ENCODE peak calls at places on chromosome 7, in six cellular contexts. One of them, this sample, is unnamed.

GRCh38 chr7:65840446-65840845 is 32.4 kb upstream of the VKORC1L1 start:
- DNase-seq in ovary: no peak
- DNase-seq in uterus: no peak
- DNase-seq in heart left ventricle: no peak
- DNase-seq in right lobe of liver: no peak
- DNase-seq in sigmoid colon: no peak
- DNase-seq in this sample: no peak

GRCh38 chr7:28542410-28542809 is 130.1 kb downstream of the CREB5 start:
- DNase-seq in sigmoid colon: no peak
- DNase-seq in ovary: no peak
- DNase-seq in uterus: no peak
- DNase-seq in right lobe of liver: no peak
- DNase-seq in heart left ventricle: no peak
- DNase-seq in this sample: no peak

GRCh38 chr7:2213551-2214215 is 19.1 kb downstream of the MAD1L1 start:
- DNase-seq in ovary: no peak
- DNase-seq in right lobe of liver: no peak
- DNase-seq in sigmoid colon: no peak
- DNase-seq in uterus: no peak
- DNase-seq in heart left ventricle: peak; percentile 84
- DNase-seq in this sample: no peak

GRCh38 chr7:116717137-116717536 is 45.1 kb downstream of the MET start:
- DNase-seq in heart left ventricle: no peak
- DNase-seq in uterus: no peak
- DNase-seq in sigmoid colon: no peak
- DNase-seq in right lobe of liver: no peak
- DNase-seq in ovary: no peak
- DNase-seq in this sample: no peak

GRCh38 chr7:151754142-151754590 is 122.7 kb downstream of the PRKAG2 start:
- DNase-seq in uterus: peak; percentile 85
- DNase-seq in ovary: peak; percentile 91
- DNase-seq in heart left ventricle: peak; percentile 88
- DNase-seq in right lobe of liver: peak; percentile 80
- DNase-seq in sigmoid colon: peak; percentile 91
- DNase-seq in this sample: peak; percentile 93

GRCh38 chr7:146115665-146116451 is 743 bp upstream of the CNTNAP2 start:
- DNase-seq in uterus: peak; percentile 15
- DNase-seq in ovary: peak; percentile 81
- DNase-seq in sigmoid colon: no peak
- DNase-seq in right lobe of liver: no peak
- DNase-seq in heart left ventricle: peak; percentile 54
- DNase-seq in this sample: no peak

GRCh38 chr7:158378978-158379377 is 208.6 kb downstream of the PTPRN2 start:
- DNase-seq in heart left ventricle: no peak
- DNase-seq in sigmoid colon: peak; percentile 45
- DNase-seq in right lobe of liver: no peak
- DNase-seq in ovary: no peak
- DNase-seq in uterus: no peak
- DNase-seq in this sample: no peak

GRCh38 chr7:129376778-129377700 is 57.2 kb upstream of the STRIP2 start:
- DNase-seq in uterus: no peak
- DNase-seq in right lobe of liver: no peak
- DNase-seq in ovary: no peak
- DNase-seq in heart left ventricle: no peak
- DNase-seq in sigmoid colon: no peak
- DNase-seq in this sample: no peak

GRCh38 chr7:87354749-87355148 is 9.3 kb downstream of the CROT start:
- DNase-seq in right lobe of liver: no peak
- DNase-seq in ovary: no peak
- DNase-seq in sigmoid colon: no peak
- DNase-seq in uterus: no peak
- DNase-seq in heart left ventricle: no peak
- DNase-seq in this sample: no peak

GRCh38 chr7:6175642-6176041 is 96.8 kb downstream of the CYTH3 start:
- DNase-seq in heart left ventricle: no peak
- DNase-seq in ovary: no peak
- DNase-seq in sigmoid colon: peak; percentile 62
- DNase-seq in uterus: no peak
- DNase-seq in right lobe of liver: no peak
- DNase-seq in this sample: no peak

GRCh38 chr7:6180344-6180725 is 92.1 kb downstream of the CYTH3 start:
- DNase-seq in heart left ventricle: no peak
- DNase-seq in sigmoid colon: peak; percentile 24
- DNase-seq in uterus: no peak
- DNase-seq in right lobe of liver: no peak
- DNase-seq in ovary: no peak
- DNase-seq in this sample: no peak

GRCh38 chr7:6179620-6180343 is 92.6 kb downstream of the CYTH3 start:
- DNase-seq in right lobe of liver: no peak
- DNase-seq in ovary: no peak
- DNase-seq in sigmoid colon: peak; percentile 34
- DNase-seq in uterus: no peak
- DNase-seq in heart left ventricle: no peak
- DNase-seq in this sample: no peak

GRCh38 chr7:6181136-6181535 is 91.3 kb downstream of the CYTH3 start:
- DNase-seq in right lobe of liver: no peak
- DNase-seq in uterus: no peak
- DNase-seq in ovary: no peak
- DNase-seq in heart left ventricle: no peak
- DNase-seq in sigmoid colon: no peak
- DNase-seq in this sample: no peak

GRCh38 chr7:6178273-6179029 is 94.0 kb downstream of the CYTH3 start:
- DNase-seq in uterus: no peak
- DNase-seq in sigmoid colon: peak; percentile 65
- DNase-seq in right lobe of liver: no peak
- DNase-seq in heart left ventricle: no peak
- DNase-seq in ovary: no peak
- DNase-seq in this sample: no peak
- TF ChIP-seq POLR2A in uterus: no peak
- TF ChIP-seq POLR2A in sigmoid colon: no peak
- TF ChIP-seq POLR2A in right lobe of liver: no peak
- TF ChIP-seq POLR2A in heart left ventricle: no peak
- TF ChIP-seq POLR2A in ovary: no peak
- TF ChIP-seq POLR2A in this sample: no peak

GRCh38 chr7:121446526-121446925 is 50.4 kb upstream of the FAM3C start:
- DNase-seq in heart left ventricle: no peak
- DNase-seq in uterus: no peak
- DNase-seq in sigmoid colon: no peak
- DNase-seq in ovary: no peak
- DNase-seq in right lobe of liver: no peak
- DNase-seq in this sample: no peak

GRCh38 chr7:121447939-121448338 is 51.8 kb upstream of the FAM3C start:
- DNase-seq in right lobe of liver: no peak
- DNase-seq in uterus: no peak
- DNase-seq in ovary: no peak
- DNase-seq in heart left ventricle: no peak
- DNase-seq in sigmoid colon: no peak
- DNase-seq in this sample: no peak

GRCh38 chr7:121447191-121447920 is 51.2 kb upstream of the FAM3C start:
- DNase-seq in right lobe of liver: no peak
- DNase-seq in sigmoid colon: no peak
- DNase-seq in uterus: peak; percentile 35
- DNase-seq in ovary: no peak
- DNase-seq in heart left ventricle: peak; percentile 50
- DNase-seq in this sample: no peak

GRCh38 chr7:121440857-121441503 is 44.9 kb upstream of the FAM3C start:
- DNase-seq in uterus: no peak
- DNase-seq in ovary: no peak
- DNase-seq in heart left ventricle: no peak
- DNase-seq in sigmoid colon: no peak
- DNase-seq in right lobe of liver: no peak
- DNase-seq in this sample: no peak

DNA sequence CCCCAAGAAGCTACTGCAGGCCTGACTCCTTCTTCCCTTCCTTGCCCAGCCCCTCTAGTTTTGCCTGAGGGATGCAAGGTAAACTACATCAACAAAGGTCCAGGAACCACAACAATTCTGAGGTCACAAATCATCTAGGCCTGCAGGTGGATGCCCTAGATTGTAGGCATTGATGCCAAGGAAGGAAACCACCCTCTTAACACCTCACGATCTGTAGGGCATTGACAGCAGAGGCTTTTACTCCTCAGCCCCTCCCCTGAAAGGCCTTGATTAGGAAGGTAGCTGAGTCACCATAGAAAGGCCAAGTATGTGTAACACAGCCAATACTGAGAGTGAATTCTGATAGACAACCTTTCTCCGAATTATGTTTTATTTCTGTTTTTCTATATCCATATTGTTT is 46.7 kb upstream of the FAM3C start:
- DNase-seq in ovary: no peak
- DNase-seq in right lobe of liver: no peak
- DNase-seq in uterus: no peak
- DNase-seq in heart left ventricle: no peak
- DNase-seq in sigmoid colon: no peak
- DNase-seq in this sample: no peak
- TF ChIP-seq POLR2A in ovary: no peak
- TF ChIP-seq POLR2A in right lobe of liver: no peak
- TF ChIP-seq POLR2A in uterus: no peak
- TF ChIP-seq POLR2A in heart left ventricle: no peak
- TF ChIP-seq POLR2A in sigmoid colon: no peak
- TF ChIP-seq POLR2A in this sample: no peak

DNA sequence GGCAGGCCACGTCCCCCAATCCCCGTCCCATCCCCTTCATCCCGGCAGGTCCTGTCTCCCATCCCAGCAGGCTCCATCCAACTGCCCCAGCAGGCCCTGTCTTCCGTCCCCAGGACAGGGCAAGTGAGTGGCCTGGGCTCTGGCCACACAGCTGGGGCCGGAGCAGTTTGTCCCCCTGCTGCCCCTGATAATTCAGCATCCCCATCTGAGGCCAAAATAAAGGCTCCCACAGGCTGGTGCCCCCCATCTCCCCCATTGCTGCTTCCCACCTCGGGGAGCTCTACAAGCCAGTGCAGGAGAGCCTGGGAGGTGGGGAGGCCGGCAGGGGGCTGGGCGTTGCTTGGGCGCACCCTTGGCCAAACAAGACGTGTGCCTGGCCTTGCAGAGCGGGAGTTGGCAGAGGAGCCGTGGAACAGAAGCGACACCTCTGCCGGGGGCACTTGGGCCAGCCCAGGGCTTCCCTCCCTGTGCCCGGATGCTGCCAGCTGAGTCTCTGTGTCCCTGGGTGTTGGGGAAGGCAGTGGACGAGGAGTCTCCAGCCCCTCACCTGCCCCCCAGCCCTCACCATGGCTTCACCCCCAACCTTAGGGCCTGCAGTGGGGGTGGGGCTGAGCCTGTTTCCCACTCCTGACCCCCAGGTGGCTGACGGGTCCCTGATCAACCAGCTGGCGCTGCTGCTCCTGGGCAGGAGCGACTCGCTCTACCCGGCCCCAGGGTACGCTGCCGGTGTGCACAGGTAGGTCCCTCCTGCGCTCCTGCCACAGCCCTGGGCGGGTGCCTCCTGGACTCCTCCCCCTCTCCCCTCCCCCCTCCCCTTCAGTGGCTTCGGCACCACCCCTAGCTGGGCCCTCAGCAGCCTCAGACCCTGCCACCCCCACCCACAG is 14.0 kb downstream of the AP5Z1 start:
- DNase-seq in heart left ventricle: no peak
- DNase-seq in uterus: no peak
- DNase-seq in right lobe of liver: no peak
- DNase-seq in ovary: no peak
- DNase-seq in sigmoid colon: no peak
- DNase-seq in this sample: no peak
- TF ChIP-seq POLR2A in heart left ventricle: no peak
- TF ChIP-seq POLR2A in uterus: no peak
- TF ChIP-seq POLR2A in right lobe of liver: no peak
- TF ChIP-seq POLR2A in ovary: no peak
- TF ChIP-seq POLR2A in sigmoid colon: no peak
- TF ChIP-seq POLR2A in this sample: no peak

DNA sequence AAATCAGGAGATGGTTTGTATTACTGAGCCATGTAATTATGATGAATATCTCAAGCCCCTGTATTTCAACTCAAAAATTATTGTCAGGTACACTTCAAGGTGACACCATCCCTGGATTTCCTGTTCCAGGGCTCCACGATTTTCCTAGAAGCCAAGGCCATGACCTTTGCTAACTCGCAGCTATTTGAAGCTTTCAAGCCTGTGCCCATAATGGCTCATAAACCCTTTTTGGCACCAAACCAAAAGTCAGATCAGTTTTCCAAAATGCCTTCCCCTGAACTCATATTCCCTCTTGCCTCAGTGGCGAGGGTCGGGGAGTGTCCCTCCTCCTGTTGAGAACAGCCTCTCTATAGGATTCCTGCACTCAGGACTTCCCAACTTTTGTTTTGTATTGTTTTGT is 70.8 kb downstream of the HIP1 start:
- DNase-seq in sigmoid colon: no peak
- DNase-seq in heart left ventricle: no peak
- DNase-seq in right lobe of liver: no peak
- DNase-seq in uterus: no peak
- DNase-seq in ovary: no peak
- DNase-seq in this sample: no peak
- TF ChIP-seq POLR2A in sigmoid colon: no peak
- TF ChIP-seq POLR2A in heart left ventricle: no peak
- TF ChIP-seq POLR2A in right lobe of liver: no peak
- TF ChIP-seq POLR2A in uterus: no peak
- TF ChIP-seq POLR2A in ovary: no peak
- TF ChIP-seq POLR2A in this sample: no peak

GRCh38 chr7:27095897-27096755 is at the start of gene HOXA1:
- DNase-seq in heart left ventricle: peak; percentile 66
- DNase-seq in uterus: peak; percentile 76
- DNase-seq in right lobe of liver: peak; percentile 77
- DNase-seq in sigmoid colon: peak; percentile 93
- DNase-seq in ovary: peak; percentile 74
- DNase-seq in this sample: peak; percentile 100
- TF ChIP-seq POLR2A in heart left ventricle: peak; percentile 56
- TF ChIP-seq POLR2A in uterus: no peak
- TF ChIP-seq POLR2A in right lobe of liver: peak; percentile 65
- TF ChIP-seq POLR2A in sigmoid colon: peak; percentile 71
- TF ChIP-seq POLR2A in ovary: no peak
- TF ChIP-seq POLR2A in this sample: peak; percentile 95

DNA sequence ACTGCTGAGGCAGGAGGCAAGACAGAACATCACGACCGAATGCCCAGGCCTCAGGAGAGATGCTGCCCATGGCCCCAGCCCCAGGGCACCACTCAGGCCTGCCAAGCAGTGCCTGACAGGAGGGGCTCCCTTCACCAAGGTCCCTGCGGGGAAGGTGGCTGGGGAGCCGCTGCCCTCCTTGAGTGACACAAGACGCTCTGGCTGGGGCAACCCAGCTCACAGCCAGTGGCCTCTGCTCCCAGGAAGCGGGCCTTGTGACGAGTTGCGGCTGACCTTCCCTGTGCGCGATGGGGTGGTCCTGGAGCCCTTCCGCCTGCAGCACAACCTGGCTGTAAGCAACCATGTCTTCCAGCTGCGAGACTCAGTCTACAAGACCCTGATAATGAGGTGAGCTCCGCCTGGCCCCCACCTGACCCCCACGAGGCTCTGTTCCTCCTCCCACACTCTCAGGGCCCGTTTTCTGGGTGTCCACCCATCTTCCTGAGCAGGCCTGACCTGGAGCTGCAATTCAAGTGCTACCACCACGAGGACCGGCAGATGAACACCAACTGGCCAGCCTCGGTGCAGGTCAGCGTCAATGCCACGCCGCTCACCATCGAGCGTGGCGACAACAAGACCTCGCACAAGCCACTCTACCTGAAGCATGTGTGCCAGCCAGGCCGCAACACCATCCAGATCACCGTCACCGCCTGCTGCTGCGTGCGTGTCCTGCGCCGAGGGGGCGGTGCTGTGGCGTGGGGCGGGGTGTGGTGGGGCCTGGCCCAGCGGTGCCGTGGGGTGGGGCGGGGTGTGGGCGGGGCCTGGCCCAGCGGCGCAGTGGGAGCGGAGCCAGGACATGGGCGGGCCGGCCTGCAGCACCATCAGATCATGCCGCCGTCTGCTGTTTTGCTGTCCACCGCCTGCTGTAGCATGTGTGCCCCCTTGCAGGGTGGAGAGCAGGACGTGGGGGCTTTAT is 12.8 kb downstream of the ZMIZ2 start:
- DNase-seq in right lobe of liver: no peak
- DNase-seq in uterus: peak; percentile 76
- DNase-seq in ovary: peak; percentile 81
- DNase-seq in heart left ventricle: peak; percentile 69
- DNase-seq in sigmoid colon: peak; percentile 87
- DNase-seq in this sample: no peak
- TF ChIP-seq POLR2A in right lobe of liver: no peak
- TF ChIP-seq POLR2A in uterus: no peak
- TF ChIP-seq POLR2A in ovary: no peak
- TF ChIP-seq POLR2A in heart left ventricle: no peak
- TF ChIP-seq POLR2A in sigmoid colon: no peak
- TF ChIP-seq POLR2A in this sample: no peak

This sample was measured in H54.